ENCODE peak calls at places on chromosomes 7 and 10, in eight cellular contexts. H, Q, Z, R, Y, U, D and C are unnamed samples.

GRCh38 chr7:95213809-95214492 is 110.4 kb downstream of the PON1 start:
- DNase-seq in H (no peak), Q (no peak), Z (peak), R (no peak), Y (no peak), U (peak), D (no peak), C (no peak)

GRCh38 chr7:155469311-155470185 is 11.6 kb downstream of the EN2 start:
- DNase-seq in H (no peak), Q (peak), Z (no peak), R (no peak), Y (no peak), U (no peak), D (no peak), C (no peak)

GRCh38 chr10:61283489-61284221 is 169.5 kb downstream of the TMEM26 start:
- DNase-seq in H (no peak), Q (no peak), Z (peak), R (no peak), Y (no peak), U (no peak), D (no peak), C (no peak)

GRCh38 chr7:47619806-47620205 is 37.9 kb upstream of the TNS3 start:
- DNase-seq in H (no peak), Q (no peak), Z (no peak), R (no peak), Y (no peak), U (no peak), D (no peak), C (peak)

GRCh38 chr10:110029448-110029847 is 21.7 kb downstream of the ADD3 start:
- DNase-seq in H (no peak), Q (no peak), Z (no peak), R (no peak), Y (no peak), U (no peak), D (no peak), C (no peak)

GRCh38 chr10:49593998-49594397 is 16.1 kb upstream of the SLC18A3 start:
- DNase-seq in H (no peak), Q (no peak), Z (no peak), R (no peak), Y (no peak), U (no peak), D (no peak), C (no peak)

GRCh38 chr7:54664235-54665228 is 94.5 kb downstream of the SEC61G start:
- DNase-seq in H (peak), Q (peak), Z (peak), R (peak), Y (peak), U (no peak), D (peak), C (peak)

GRCh38 chr7:101832681-101833375 is 15.4 kb downstream of the CUX1 start:
- DNase-seq in H (no peak), Q (no peak), Z (no peak), R (no peak), Y (no peak), U (no peak), D (no peak), C (no peak)

GRCh38 chr7:117262546-117262945 is 60.3 kb downstream of the WNT2 start:
- DNase-seq in H (no peak), Q (no peak), Z (no peak), R (no peak), Y (no peak), U (no peak), D (no peak), C (no peak)

GRCh38 chr7:132161231-132161915 is 414.9 kb downstream of the PLXNA4 start:
- DNase-seq in H (no peak), Q (no peak), Z (peak), R (no peak), Y (no peak), U (no peak), D (no peak), C (no peak)

GRCh38 chr10:57664815-57665214 is 602.9 kb downstream of the IPMK start:
- DNase-seq in H (peak), Q (no peak), Z (no peak), R (no peak), Y (no peak), U (no peak), D (no peak), C (no peak)

GRCh38 chr10:126684171-126684745 is 13.8 kb upstream of the C10orf90 start:
- DNase-seq in H (no peak), Q (no peak), Z (no peak), R (no peak), Y (no peak), U (no peak), D (peak), C (no peak)

GRCh38 chr7:48299580-48300169 is 128.4 kb downstream of the ABCA13 start:
- DNase-seq in H (peak), Q (peak), Z (peak), R (peak), Y (peak), U (no peak), D (peak), C (peak)

GRCh38 chr7:47181609-47182264 is 400.2 kb downstream of the TNS3 start:
- DNase-seq in H (no peak), Q (no peak), Z (no peak), R (no peak), Y (no peak), U (no peak), D (no peak), C (no peak)

GRCh38 chr10:95236068-95236903 is 42.2 kb downstream of the ACSM6 start:
- DNase-seq in H (peak), Q (no peak), Z (no peak), R (no peak), Y (no peak), U (no peak), D (no peak), C (peak)

GRCh38 chr7:116327751-116328150 is 117.4 kb downstream of the TES start:
- DNase-seq in H (no peak), Q (no peak), Z (no peak), R (no peak), Y (no peak), U (no peak), D (no peak), C (peak)

GRCh38 chr7:117715784-117716445 is 157.3 kb downstream of the CTTNBP2 start:
- DNase-seq in H (peak), Q (peak), Z (peak), R (peak), Y (peak), U (no peak), D (peak), C (peak)

GRCh38 chr10:100019824-100020160 is 10.0 kb upstream of the DNMBP start:
- DNase-seq in H (no peak), Q (peak), Z (no peak), R (peak), Y (peak), U (no peak), D (peak), C (no peak)

GRCh38 chr10:119298788-119299187 is 91.4 kb downstream of the GRK5 start:
- DNase-seq in H (no peak), Q (no peak), Z (no peak), R (no peak), Y (no peak), U (no peak), D (no peak), C (no peak)

GRCh38 chr10:13417459-13418126 is 69.5 kb upstream of the SEPHS1 start:
- DNase-seq in H (no peak), Q (no peak), Z (no peak), R (no peak), Y (no peak), U (no peak), D (no peak), C (no peak)

GRCh38 chr10:125092564-125093031 is 67.8 kb downstream of the CTBP2 start:
- DNase-seq in H (no peak), Q (no peak), Z (no peak), R (no peak), Y (no peak), U (no peak), D (no peak), C (no peak)

GRCh38 chr7:40447345-40447744 is 312.5 kb downstream of the SUGCT start:
- DNase-seq in H (no peak), Q (peak), Z (no peak), R (peak), Y (peak), U (no peak), D (peak), C (no peak)

GRCh38 chr7:43193061-43193460 is 80.6 kb downstream of the HECW1 start:
- DNase-seq in H (no peak), Q (no peak), Z (no peak), R (no peak), Y (peak), U (no peak), D (no peak), C (no peak)

GRCh38 chr10:132511092-132511491 is 26.5 kb upstream of the INPP5A start:
- DNase-seq in H (peak), Q (no peak), Z (no peak), R (no peak), Y (no peak), U (no peak), D (no peak), C (no peak)

GRCh38 chr10:68796609-68797008 is 30.7 kb upstream of the STOX1 start:
- DNase-seq in H (no peak), Q (no peak), Z (no peak), R (no peak), Y (no peak), U (no peak), D (no peak), C (peak)

GRCh38 chr10:61332506-61332905 is 120.7 kb downstream of the TMEM26 start:
- DNase-seq in H (no peak), Q (no peak), Z (no peak), R (no peak), Y (no peak), U (no peak), D (no peak), C (no peak)

GRCh38 chr10:60606343-60607080 is 171.8 kb upstream of the CDK1 start:
- DNase-seq in H (no peak), Q (no peak), Z (no peak), R (no peak), Y (no peak), U (no peak), D (no peak), C (no peak)

GRCh38 chr10:35396560-35397434 is 60.5 kb downstream of the CCNY start:
- DNase-seq in H (no peak), Q (no peak), Z (no peak), R (peak), Y (no peak), U (no peak), D (peak), C (no peak)

GRCh38 chr10:114751856-114752255 is 69.7 kb upstream of the FHIP2A start:
- DNase-seq in H (no peak), Q (no peak), Z (no peak), R (no peak), Y (no peak), U (no peak), D (no peak), C (peak)
- TF ChIP-seq CTCF in H (no peak), Q (no peak), Z (no peak), R (no peak), Y (no peak), U (no peak), D (no peak), C (no peak)

DNA sequence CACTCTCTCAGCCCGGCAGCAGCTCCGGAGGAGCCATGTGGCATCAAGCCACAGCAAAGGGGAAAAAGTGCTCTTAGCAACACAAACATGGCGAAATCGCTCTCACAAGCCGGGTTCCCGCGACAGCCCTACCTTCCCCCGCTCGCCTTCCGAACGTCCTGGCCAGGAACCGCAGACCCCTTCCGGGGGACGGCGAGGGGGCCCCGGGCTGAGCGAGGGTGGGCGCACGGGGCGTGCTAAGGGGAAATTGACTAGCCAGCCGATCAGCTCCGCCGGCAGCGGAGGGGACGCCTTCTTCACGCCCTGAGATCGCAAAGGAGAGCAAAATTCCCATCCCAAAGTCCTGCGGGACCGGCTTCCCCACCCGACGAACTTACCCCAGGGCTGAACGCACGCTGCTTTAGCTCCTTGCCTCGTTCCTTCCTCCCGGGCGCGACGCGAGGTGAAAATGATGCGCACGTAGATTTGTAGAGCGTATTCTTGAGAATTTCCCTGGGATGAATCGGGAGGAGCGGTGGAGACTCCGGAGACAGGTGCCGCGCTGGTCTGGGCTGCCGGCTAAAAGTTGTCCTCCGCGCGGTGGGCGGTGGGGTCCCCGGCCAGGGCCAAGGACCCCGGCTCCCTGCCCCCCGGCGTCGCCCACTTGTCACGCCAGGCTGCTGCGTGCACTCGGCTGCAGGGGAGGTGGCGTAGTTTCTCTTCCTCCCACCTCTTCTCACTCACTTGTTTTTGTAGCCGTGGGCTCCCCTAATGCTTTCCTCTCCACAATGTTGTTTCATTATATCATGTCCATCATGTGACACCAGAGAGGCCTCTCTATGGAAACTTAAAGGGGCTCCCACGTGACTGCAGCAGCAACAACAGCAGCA is 220.1 kb upstream of the MKLN1 start:
- DNase-seq in H (peak), Q (peak), Z (peak), R (peak), Y (peak), U (peak), D (peak), C (peak)
- TF ChIP-seq CTCF in H (no peak), Q (no peak), Z (no peak), R (no peak), Y (no peak), U (no peak), D (no peak), C (peak)

DNA sequence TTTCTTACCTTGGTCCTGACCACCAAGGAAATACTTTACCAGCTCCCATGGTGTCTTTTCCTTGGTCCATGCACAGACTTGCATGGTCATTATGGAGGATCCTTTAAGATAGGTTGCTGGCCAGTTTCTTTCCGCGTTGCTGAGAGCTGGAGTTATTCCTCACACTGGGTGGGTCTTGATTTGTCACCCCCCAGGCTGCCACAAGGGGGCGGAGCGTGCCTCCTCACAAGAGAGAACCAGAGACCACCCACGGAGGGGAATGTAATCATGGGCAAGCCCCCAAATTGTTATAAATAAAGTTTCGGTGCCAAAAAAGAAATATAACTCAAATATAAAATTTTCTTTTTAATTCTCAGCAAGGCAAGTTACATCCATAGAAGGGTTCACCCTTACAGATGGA is 10.5 kb upstream of the TRIM24 start:
- DNase-seq in H (peak), Q (peak), Z (no peak), R (peak), Y (peak), U (no peak), D (peak), C (no peak)
- TF ChIP-seq CTCF in H (peak), Q (peak), Z (no peak), R (peak), Y (peak), U (no peak), D (peak), C (peak)

GRCh38 chr7:1912472-1913289 is 242.6 kb downstream of the ELFN1 start:
- DNase-seq in H (no peak), Q (no peak), Z (peak), R (no peak), Y (no peak), U (peak), D (no peak), C (peak)
- TF ChIP-seq CTCF in H (no peak), Q (no peak), Z (no peak), R (no peak), Y (no peak), U (peak), D (no peak), C (peak)

GRCh38 chr10:34310234-34310633 is 504.9 kb downstream of the PARD3 start:
- DNase-seq in H (no peak), Q (no peak), Z (no peak), R (no peak), Y (no peak), U (no peak), D (no peak), C (no peak)
- TF ChIP-seq CTCF in H (no peak), Q (no peak), Z (no peak), R (no peak), Y (no peak), U (no peak), D (no peak), C (no peak)